ENCODE peak calls at places on chromosomes 4 and X, in nine cellular contexts. One of them, this sample, is unnamed.

GRCh38 chr4:112813790-112814189 is 176.8 kb downstream of the LARP7 start:
- DNase-seq in SJSA1: no peak
- DNase-seq in astrocyte of the spinal cord: peak
- DNase-seq in fibroblast of mammary gland: peak
- DNase-seq in adipocyte: peak
- DNase-seq in trophoblast cell: no peak
- DNase-seq in CD8-positive, alpha-beta memory T cell: no peak
- DNase-seq in foreskin fibroblast: peak
- DNase-seq in choroid plexus epithelial cell: peak
- DNase-seq in this sample: no peak

GRCh38 chrX:105533951-105534350 is 288.4 kb upstream of the NRK start:
- DNase-seq in CD8-positive, alpha-beta memory T cell: no peak
- DNase-seq in astrocyte of the spinal cord: no peak
- DNase-seq in trophoblast cell: peak
- DNase-seq in SJSA1: peak
- DNase-seq in choroid plexus epithelial cell: no peak
- DNase-seq in foreskin fibroblast: no peak
- DNase-seq in fibroblast of mammary gland: peak
- DNase-seq in adipocyte: peak
- DNase-seq in this sample: no peak

GRCh38 chr4:1112174-1112820 is 1.1 kb downstream of the RNF212 start:
- DNase-seq in choroid plexus epithelial cell: no peak
- DNase-seq in foreskin fibroblast: no peak
- DNase-seq in astrocyte of the spinal cord: no peak
- DNase-seq in adipocyte: no peak
- DNase-seq in fibroblast of mammary gland: no peak
- DNase-seq in CD8-positive, alpha-beta memory T cell: no peak
- DNase-seq in trophoblast cell: no peak
- DNase-seq in SJSA1: no peak
- DNase-seq in this sample: no peak

GRCh38 chrX:103211012-103211715 is 3.7 kb upstream of the BEX4 start:
- DNase-seq in adipocyte: peak
- DNase-seq in SJSA1: peak
- DNase-seq in fibroblast of mammary gland: peak
- DNase-seq in choroid plexus epithelial cell: peak
- DNase-seq in CD8-positive, alpha-beta memory T cell: peak
- DNase-seq in foreskin fibroblast: peak
- DNase-seq in astrocyte of the spinal cord: peak
- DNase-seq in trophoblast cell: peak
- DNase-seq in this sample: peak

GRCh38 chrX:39766882-39767281 is 330.9 kb downstream of the BCOR start:
- DNase-seq in adipocyte: no peak
- DNase-seq in CD8-positive, alpha-beta memory T cell: no peak
- DNase-seq in SJSA1: no peak
- DNase-seq in choroid plexus epithelial cell: no peak
- DNase-seq in trophoblast cell: no peak
- DNase-seq in fibroblast of mammary gland: no peak
- DNase-seq in astrocyte of the spinal cord: peak
- DNase-seq in foreskin fibroblast: no peak
- DNase-seq in this sample: no peak

GRCh38 chr4:150722908-150723362 is 141.0 kb downstream of the MAB21L2 start:
- DNase-seq in foreskin fibroblast: peak
- DNase-seq in trophoblast cell: peak
- DNase-seq in astrocyte of the spinal cord: no peak
- DNase-seq in fibroblast of mammary gland: peak
- DNase-seq in choroid plexus epithelial cell: peak
- DNase-seq in CD8-positive, alpha-beta memory T cell: no peak
- DNase-seq in adipocyte: peak
- DNase-seq in SJSA1: no peak
- DNase-seq in this sample: no peak

GRCh38 chr4:98996056-98996941 is 778 bp downstream of the METAP1 start:
- DNase-seq in SJSA1: peak
- DNase-seq in CD8-positive, alpha-beta memory T cell: no peak
- DNase-seq in fibroblast of mammary gland: peak
- DNase-seq in adipocyte: peak
- DNase-seq in choroid plexus epithelial cell: peak
- DNase-seq in trophoblast cell: peak
- DNase-seq in astrocyte of the spinal cord: peak
- DNase-seq in foreskin fibroblast: peak
- DNase-seq in this sample: peak

GRCh38 chr4:88481557-88481956 is 24.6 kb downstream of the HERC5 start:
- DNase-seq in fibroblast of mammary gland: no peak
- DNase-seq in SJSA1: no peak
- DNase-seq in foreskin fibroblast: no peak
- DNase-seq in trophoblast cell: no peak
- DNase-seq in CD8-positive, alpha-beta memory T cell: no peak
- DNase-seq in adipocyte: no peak
- DNase-seq in choroid plexus epithelial cell: no peak
- DNase-seq in astrocyte of the spinal cord: no peak
- DNase-seq in this sample: no peak

GRCh38 chrX:78075787-78076389 is 28.2 kb upstream of the PGK1 start:
- DNase-seq in CD8-positive, alpha-beta memory T cell: no peak
- DNase-seq in trophoblast cell: no peak
- DNase-seq in astrocyte of the spinal cord: no peak
- DNase-seq in SJSA1: no peak
- DNase-seq in foreskin fibroblast: no peak
- DNase-seq in adipocyte: no peak
- DNase-seq in fibroblast of mammary gland: no peak
- DNase-seq in choroid plexus epithelial cell: no peak
- DNase-seq in this sample: no peak

GRCh38 chr4:167622481-167623240 is 388.4 kb upstream of the SPOCK3 start:
- DNase-seq in trophoblast cell: peak
- DNase-seq in SJSA1: peak
- DNase-seq in foreskin fibroblast: peak
- DNase-seq in choroid plexus epithelial cell: peak
- DNase-seq in astrocyte of the spinal cord: peak
- DNase-seq in adipocyte: peak
- DNase-seq in fibroblast of mammary gland: peak
- DNase-seq in CD8-positive, alpha-beta memory T cell: no peak
- DNase-seq in this sample: no peak

GRCh38 chr4:24690436-24690835 is 104.9 kb upstream of the SOD3 start:
- DNase-seq in adipocyte: peak
- DNase-seq in SJSA1: no peak
- DNase-seq in choroid plexus epithelial cell: peak
- DNase-seq in CD8-positive, alpha-beta memory T cell: no peak
- DNase-seq in trophoblast cell: no peak
- DNase-seq in astrocyte of the spinal cord: no peak
- DNase-seq in foreskin fibroblast: peak
- DNase-seq in fibroblast of mammary gland: peak
- DNase-seq in this sample: no peak

GRCh38 chrX:65757943-65758342 is 90.5 kb downstream of the MSN start:
- DNase-seq in adipocyte: no peak
- DNase-seq in astrocyte of the spinal cord: no peak
- DNase-seq in trophoblast cell: no peak
- DNase-seq in foreskin fibroblast: no peak
- DNase-seq in fibroblast of mammary gland: no peak
- DNase-seq in choroid plexus epithelial cell: no peak
- DNase-seq in SJSA1: no peak
- DNase-seq in CD8-positive, alpha-beta memory T cell: no peak
- DNase-seq in this sample: no peak

DNA sequence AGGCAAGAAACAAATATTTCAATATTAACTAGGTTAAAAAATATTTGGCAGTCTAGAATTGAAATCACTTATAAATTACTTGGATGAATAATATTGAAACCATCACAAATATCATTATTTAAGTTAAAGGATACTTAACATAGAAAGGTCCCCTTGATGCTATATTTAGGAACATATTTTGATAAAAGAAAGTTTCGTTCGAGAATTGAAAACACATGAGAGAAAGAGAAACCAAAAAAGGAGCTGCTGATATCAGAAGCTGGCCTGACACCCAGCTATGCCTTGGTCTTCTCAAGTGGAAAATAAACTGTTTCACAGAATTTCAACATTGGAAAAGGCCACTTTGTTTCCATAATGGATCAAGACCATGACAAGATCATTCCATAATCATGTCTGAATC is 762.4 kb downstream of the DMD start:
- DNase-seq in choroid plexus epithelial cell: peak
- DNase-seq in fibroblast of mammary gland: no peak
- DNase-seq in trophoblast cell: no peak
- DNase-seq in foreskin fibroblast: no peak
- DNase-seq in adipocyte: no peak
- DNase-seq in SJSA1: no peak
- DNase-seq in astrocyte of the spinal cord: no peak
- DNase-seq in CD8-positive, alpha-beta memory T cell: no peak
- DNase-seq in this sample: peak
- H3K4me3 ChIP-seq in choroid plexus epithelial cell: no peak
- H3K4me3 ChIP-seq in fibroblast of mammary gland: no peak
- H3K4me3 ChIP-seq in trophoblast cell: no peak
- H3K4me3 ChIP-seq in foreskin fibroblast: no peak
- H3K4me3 ChIP-seq in adipocyte: no peak
- H3K4me3 ChIP-seq in SJSA1: no peak
- H3K4me3 ChIP-seq in astrocyte of the spinal cord: no peak
- H3K4me3 ChIP-seq in CD8-positive, alpha-beta memory T cell: no peak
- H3K4me3 ChIP-seq in this sample: peak

DNA sequence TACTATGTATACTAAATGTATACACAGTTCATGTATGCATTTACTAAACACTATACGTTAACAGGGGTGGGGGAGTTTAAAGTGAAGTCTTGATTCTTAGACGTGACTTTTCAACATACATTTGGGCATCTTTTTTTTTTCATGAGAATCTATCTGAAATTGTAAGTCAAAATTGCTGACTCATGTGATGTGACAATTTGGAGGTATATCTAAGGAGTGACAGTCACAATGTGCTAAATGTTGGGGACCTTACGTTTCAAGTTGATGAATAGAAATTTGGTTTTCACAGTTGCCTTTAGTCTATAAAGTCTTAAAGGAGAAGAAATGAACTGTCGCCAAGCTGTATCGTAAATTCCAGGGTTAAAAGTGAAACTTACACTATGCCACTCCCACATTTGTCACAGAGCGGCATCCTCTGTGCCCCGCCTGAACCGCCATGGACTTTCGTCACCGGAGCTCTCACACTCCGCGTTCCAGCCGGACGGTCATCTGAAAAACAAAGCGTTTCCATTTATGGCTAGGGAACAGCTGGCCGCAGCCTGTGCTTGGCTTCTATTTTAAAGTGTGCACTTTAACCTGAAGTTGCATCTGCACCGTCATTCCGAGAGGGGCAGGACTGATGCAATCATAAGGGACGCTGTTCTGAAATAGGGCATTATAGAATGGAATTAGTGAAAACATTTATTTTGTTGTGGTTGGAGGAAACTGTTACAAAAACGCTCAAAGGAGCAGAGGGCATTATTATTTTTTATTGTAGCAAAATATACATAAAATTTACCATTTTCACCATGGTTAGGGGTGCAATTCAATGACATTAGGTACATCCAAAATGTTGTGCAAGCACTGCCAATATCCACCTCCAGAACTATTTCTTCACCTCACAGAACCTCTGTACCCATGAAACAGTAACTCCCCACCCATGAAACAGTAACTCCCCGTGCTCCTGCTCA is 30.9 kb downstream of the PDLIM3 start:
- DNase-seq in foreskin fibroblast: peak
- DNase-seq in adipocyte: no peak
- DNase-seq in choroid plexus epithelial cell: peak
- DNase-seq in SJSA1: no peak
- DNase-seq in trophoblast cell: peak
- DNase-seq in CD8-positive, alpha-beta memory T cell: no peak
- DNase-seq in fibroblast of mammary gland: no peak
- DNase-seq in astrocyte of the spinal cord: peak
- DNase-seq in this sample: no peak
- H3K4me3 ChIP-seq in foreskin fibroblast: peak
- H3K4me3 ChIP-seq in adipocyte: no peak
- H3K4me3 ChIP-seq in choroid plexus epithelial cell: peak
- H3K4me3 ChIP-seq in SJSA1: no peak
- H3K4me3 ChIP-seq in trophoblast cell: no peak
- H3K4me3 ChIP-seq in CD8-positive, alpha-beta memory T cell: no peak
- H3K4me3 ChIP-seq in fibroblast of mammary gland: no peak
- H3K4me3 ChIP-seq in astrocyte of the spinal cord: peak
- H3K4me3 ChIP-seq in this sample: no peak

DNA sequence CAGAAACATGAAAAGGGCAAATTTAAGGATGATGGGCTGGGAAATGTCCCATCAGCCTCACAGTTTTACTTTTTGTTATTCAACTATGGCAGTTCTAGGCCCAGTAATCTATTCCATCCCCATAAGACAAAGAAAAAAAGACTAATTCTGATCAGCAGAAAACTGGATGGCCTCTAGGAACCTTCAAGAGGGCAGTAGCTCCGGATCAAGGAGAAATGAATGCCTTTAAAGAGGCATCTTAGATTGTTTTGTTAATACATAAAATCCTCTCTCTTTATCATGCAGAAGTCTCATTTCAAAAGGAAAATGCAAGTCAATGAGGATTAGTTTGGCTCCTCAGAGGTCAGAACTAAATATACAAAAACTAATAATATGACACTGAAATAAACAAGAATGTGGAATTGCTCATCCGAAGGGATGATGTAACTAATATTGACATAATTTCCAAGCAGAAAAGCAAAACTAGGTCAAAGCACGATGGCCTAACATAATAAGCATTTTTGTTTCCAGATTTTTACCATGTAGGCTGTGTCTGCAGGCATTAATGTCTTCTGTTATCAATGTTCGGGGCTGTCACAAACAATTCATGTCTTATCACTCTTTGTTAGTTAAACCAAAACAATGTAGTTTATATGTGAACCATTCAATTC is 8.8 kb downstream of the MID1 start:
- DNase-seq in astrocyte of the spinal cord: no peak
- DNase-seq in CD8-positive, alpha-beta memory T cell: no peak
- DNase-seq in adipocyte: no peak
- DNase-seq in SJSA1: peak
- DNase-seq in foreskin fibroblast: no peak
- DNase-seq in fibroblast of mammary gland: peak
- DNase-seq in choroid plexus epithelial cell: peak
- DNase-seq in trophoblast cell: peak
- DNase-seq in this sample: no peak
- H3K4me3 ChIP-seq in astrocyte of the spinal cord: no peak
- H3K4me3 ChIP-seq in CD8-positive, alpha-beta memory T cell: no peak
- H3K4me3 ChIP-seq in adipocyte: peak
- H3K4me3 ChIP-seq in SJSA1: no peak
- H3K4me3 ChIP-seq in foreskin fibroblast: no peak
- H3K4me3 ChIP-seq in fibroblast of mammary gland: no peak
- H3K4me3 ChIP-seq in choroid plexus epithelial cell: no peak
- H3K4me3 ChIP-seq in trophoblast cell: no peak
- H3K4me3 ChIP-seq in this sample: no peak

DNA sequence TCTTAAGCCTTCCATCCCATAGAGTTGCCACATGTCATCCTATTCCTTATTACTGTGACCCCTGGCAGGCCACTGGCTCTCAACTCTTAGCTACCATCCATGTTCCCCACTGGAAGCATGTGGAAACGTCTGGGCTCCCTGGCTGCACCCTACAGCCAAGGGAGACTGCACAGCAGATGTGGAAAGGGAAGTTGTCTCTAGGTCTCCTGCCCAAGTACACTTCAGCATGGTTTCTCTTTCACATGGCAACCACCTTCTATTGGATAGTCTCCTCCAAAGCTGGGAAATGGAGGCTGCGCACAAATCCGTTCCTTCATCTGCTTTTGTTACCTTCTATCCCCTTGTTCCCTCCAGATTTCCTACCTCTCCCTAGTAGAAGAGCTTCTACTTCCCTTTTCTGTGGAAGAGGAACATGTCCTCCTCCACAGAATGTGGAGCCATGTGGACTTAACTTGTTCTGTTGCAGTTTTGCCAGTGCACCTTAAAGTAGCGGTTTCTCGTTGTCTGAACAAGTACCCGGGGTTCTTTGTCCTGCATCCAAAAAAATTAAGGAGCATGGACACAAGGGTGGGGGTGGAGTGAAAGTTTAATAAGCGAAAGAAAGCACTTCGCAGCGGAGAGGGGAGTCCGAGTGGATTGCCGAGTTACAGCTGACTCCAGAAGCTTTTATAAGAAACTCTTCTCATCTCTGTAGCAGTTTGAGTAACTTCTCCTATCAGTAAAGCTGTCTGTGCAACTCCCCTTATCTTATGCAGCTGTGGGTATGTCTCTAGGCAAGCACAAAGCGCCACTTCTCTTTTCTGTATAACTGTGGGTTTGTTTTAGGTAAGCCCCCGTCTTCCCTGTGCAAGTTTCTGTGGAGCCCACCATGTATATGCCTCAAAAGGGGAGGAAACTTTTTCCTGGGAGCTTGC is 52.5 kb downstream of the HMGB2 start:
- DNase-seq in SJSA1: no peak
- DNase-seq in trophoblast cell: no peak
- DNase-seq in choroid plexus epithelial cell: no peak
- DNase-seq in CD8-positive, alpha-beta memory T cell: no peak
- DNase-seq in astrocyte of the spinal cord: no peak
- DNase-seq in fibroblast of mammary gland: no peak
- DNase-seq in foreskin fibroblast: no peak
- DNase-seq in adipocyte: no peak
- DNase-seq in this sample: no peak
- H3K4me3 ChIP-seq in SJSA1: no peak
- H3K4me3 ChIP-seq in trophoblast cell: no peak
- H3K4me3 ChIP-seq in choroid plexus epithelial cell: no peak
- H3K4me3 ChIP-seq in CD8-positive, alpha-beta memory T cell: no peak
- H3K4me3 ChIP-seq in astrocyte of the spinal cord: no peak
- H3K4me3 ChIP-seq in fibroblast of mammary gland: no peak
- H3K4me3 ChIP-seq in foreskin fibroblast: no peak
- H3K4me3 ChIP-seq in adipocyte: no peak
- H3K4me3 ChIP-seq in this sample: no peak

This sample was measured in CD4-positive, CD25-positive, alpha-beta regulatory T cell.